ENCODE peak calls at places on chromosomes 1 and 21, in eight cellular contexts. R, M, V, S, C, A, L and J are unnamed samples.

GRCh38 chr1:1164701-1165451 is 8.8 kb upstream of the TTLL10 start:
- DNase-seq in S (no peak), L (no peak), C (no peak), R (no peak), A (no peak), M (no peak), V (no peak), J (no peak)

GRCh38 chr1:53725238-53725689 is 13.7 kb downstream of the GLIS1 start:
- DNase-seq in A (no peak), L (no peak), S (no peak), V (no peak), M (peak), R (no peak), C (peak), J (no peak)

GRCh38 chr1:54262244-54262643 is 62.3 kb downstream of the MRPL37 start:
- DNase-seq in C (no peak), L (no peak), A (no peak), M (no peak), V (no peak), R (no peak), S (no peak), J (no peak)

GRCh38 chr1:100308777-100309176 is 42.8 kb downstream of the RTCA start:
- DNase-seq in L (no peak), V (no peak), A (no peak), M (no peak), R (no peak), S (peak), C (no peak), J (no peak)

GRCh38 chr1:56297948-56298347 is 281.4 kb downstream of the PLPP3 start:
- DNase-seq in C (no peak), V (no peak), M (no peak), S (no peak), R (no peak), L (no peak), A (no peak), J (no peak)

GRCh38 chr1:36321119-36321951 is 2.1 kb downstream of the EVA1B start:
- DNase-seq in V (no peak), A (no peak), R (no peak), L (no peak), S (peak), M (no peak), C (peak), J (no peak)

GRCh38 chr1:152511596-152511995 is 993 bp downstream of the LCE5A start:
- DNase-seq in M (no peak), L (no peak), R (no peak), V (no peak), C (no peak), S (no peak), A (no peak), J (no peak)

GRCh38 chr1:203931953-203932352 is 70.6 kb downstream of the SNRPE start:
- DNase-seq in V (no peak), R (no peak), C (no peak), L (no peak), M (no peak), A (no peak), S (no peak), J (no peak)

GRCh38 chr1:32072622-32073386 is at the start of gene TMEM39B:
- DNase-seq in A (peak), S (peak), C (peak), L (peak), V (peak), M (peak), R (peak), J (peak)

GRCh38 chr1:88210088-88210825 is 473.8 kb upstream of the PKN2 start:
- DNase-seq in S (no peak), C (no peak), V (no peak), M (no peak), A (no peak), L (no peak), R (no peak), J (no peak)

GRCh38 chr1:98331718-98332311 is 329.7 kb upstream of the SNX7 start:
- DNase-seq in L (no peak), V (no peak), M (no peak), R (no peak), C (no peak), S (no peak), A (no peak), J (no peak)

GRCh38 chr1:25809929-25810328 is 9.8 kb upstream of the MTFR1L start:
- DNase-seq in C (no peak), L (no peak), A (no peak), V (no peak), R (no peak), S (no peak), M (no peak), J (no peak)

GRCh38 chr1:14625587-14626447 is 27.3 kb downstream of the KAZN start:
- DNase-seq in C (no peak), R (no peak), M (peak), A (no peak), L (no peak), S (no peak), V (no peak), J (no peak)

GRCh38 chr1:47996406-47997226 is 569 bp downstream of the TRABD2B start:
- DNase-seq in M (no peak), V (no peak), R (no peak), S (no peak), C (no peak), L (no peak), A (no peak), J (no peak)

GRCh38 chr1:157105988-157106812 is 6.6 kb upstream of the ETV3L start:
- DNase-seq in A (peak), S (peak), L (no peak), M (no peak), V (peak), R (no peak), C (peak), J (peak)

GRCh38 chr1:80403472-80403893 is 1397.0 kb upstream of the ADGRL4 start:
- DNase-seq in C (no peak), S (no peak), L (no peak), R (no peak), M (no peak), A (no peak), V (no peak), J (no peak)

GRCh38 chr21:28454978-28455600 is 537.6 kb downstream of the LTN1 start:
- DNase-seq in S (no peak), C (no peak), L (no peak), V (no peak), M (no peak), R (no peak), A (no peak), J (no peak)

GRCh38 chr1:42815938-42816599 is 853 bp upstream of the ERMAP start:
- DNase-seq in R (no peak), L (no peak), M (peak), C (peak), A (no peak), S (peak), V (no peak), J (no peak)

GRCh38 chr1:63051356-63051755 is 267.4 kb downstream of the ATG4C start:
- DNase-seq in C (no peak), S (no peak), A (no peak), L (no peak), V (no peak), M (no peak), R (no peak), J (no peak)

GRCh38 chr1:46184920-46185658 is 8.8 kb upstream of the P3R3URF start:
- DNase-seq in L (no peak), M (no peak), R (peak), V (peak), S (no peak), A (no peak), C (no peak), J (no peak)

GRCh38 chr1:59096501-59096900 is 200.4 kb upstream of the FGGY start:
- DNase-seq in L (no peak), V (no peak), M (no peak), R (no peak), S (no peak), C (no peak), A (no peak), J (no peak)

GRCh38 chr1:218380125-218380977 is 35.2 kb downstream of the TGFB2 start:
- DNase-seq in A (no peak), R (no peak), C (peak), S (peak), L (no peak), M (no peak), V (no peak), J (no peak)

GRCh38 chr1:79726911-79727310 is 720.4 kb upstream of the ADGRL4 start:
- DNase-seq in M (no peak), C (no peak), A (no peak), V (no peak), R (no peak), L (no peak), S (no peak), J (peak)

GRCh38 chr21:25845729-25846256 is 111.0 kb downstream of the GABPA start:
- DNase-seq in V (no peak), L (no peak), A (no peak), C (no peak), S (no peak), R (no peak), M (no peak), J (no peak)

GRCh38 chr1:200838676-200839445 is 33.9 kb upstream of the GPR25 start:
- DNase-seq in L (no peak), V (no peak), S (peak), A (no peak), M (no peak), R (no peak), C (no peak), J (no peak)

GRCh38 chr21:44618909-44619308 is 7.0 kb downstream of the KRTAP10-8 start:
- DNase-seq in S (no peak), L (no peak), A (no peak), M (no peak), C (no peak), R (peak), V (peak), J (no peak)

GRCh38 chr1:185401019-185401418 is 84.0 kb upstream of the IVNS1ABP start:
- DNase-seq in R (no peak), S (peak), V (no peak), A (no peak), L (no peak), C (no peak), M (no peak), J (no peak)

GRCh38 chr1:26784023-26784871 is 3.5 kb upstream of the PIGV start:
- DNase-seq in S (peak), C (peak), M (no peak), V (no peak), A (no peak), L (peak), R (no peak), J (peak)

GRCh38 chr1:154157520-154158306 is 2.8 kb upstream of the NUP210L start:
- DNase-seq in R (peak), L (no peak), C (no peak), A (no peak), M (no peak), S (peak), V (peak), J (no peak)

GRCh38 chr1:65955503-65955902 is 162.8 kb downstream of the PDE4B start:
- DNase-seq in M (no peak), C (no peak), R (no peak), L (no peak), V (no peak), A (no peak), S (no peak), J (no peak)

GRCh38 chr1:221829327-221830011 is 87.6 kb upstream of the DUSP10 start:
- DNase-seq in R (peak), C (peak), V (peak), A (no peak), L (no peak), S (peak), M (no peak), J (no peak)

GRCh38 chr1:162404550-162405160 is 7.3 kb downstream of the SH2D1B start:
- DNase-seq in S (peak), C (peak), L (no peak), V (no peak), R (no peak), A (no peak), M (no peak), J (no peak)

GRCh38 chr1:8815582-8816285 is 1.7 kb downstream of the RERE start:
- DNase-seq in M (no peak), V (no peak), C (no peak), L (no peak), R (no peak), S (peak), A (no peak), J (peak)

GRCh38 chr1:41666991-41667631 is 182.6 kb upstream of the EDN2 start:
- DNase-seq in S (no peak), R (peak), C (peak), M (peak), V (peak), A (no peak), L (no peak), J (no peak)

GRCh38 chr1:154974086-154974807 is at the start of gene CKS1B:
- DNase-seq in V (peak), C (peak), M (peak), L (peak), R (peak), A (peak), S (peak), J (peak)

GRCh38 chr21:31180256-31181088 is 142.2 kb upstream of the KRTAP19-8 start:
- DNase-seq in R (no peak), M (peak), A (no peak), V (no peak), S (peak), L (no peak), C (peak), J (peak)

GRCh38 chr1:93591833-93592635 is 89.6 kb downstream of the BCAR3 start:
- DNase-seq in M (peak), C (no peak), L (no peak), S (no peak), R (no peak), V (no peak), A (peak), J (no peak)

GRCh38 chr1:6962956-6963915 is 178.0 kb downstream of the CAMTA1 start:
- DNase-seq in L (no peak), S (no peak), M (no peak), A (no peak), R (peak), V (peak), C (no peak), J (no peak)